ENCODE peak calls at places on chromosomes 4 and X, in eight cellular contexts. One of them, this sample, is unnamed.

GRCh38 chrX:26918633-26919032 is 544.5 kb downstream of the PPP4R3C start:
- DNase-seq in heart right ventricle: no peak
- DNase-seq in foreskin fibroblast: peak; percentile 4
- DNase-seq in AG10803: no peak
- DNase-seq in upper lobe of right lung: no peak
- DNase-seq in OCI-LY7: peak; percentile 15
- DNase-seq in fibroblast of pulmonary artery: peak; percentile 18
- DNase-seq in heart left ventricle: no peak
- DNase-seq in this sample: no peak

GRCh38 chr4:161936625-161937133 is 227.1 kb downstream of the FSTL5 start:
- DNase-seq in heart right ventricle: no peak
- DNase-seq in foreskin fibroblast: peak; percentile 91
- DNase-seq in AG10803: peak; percentile 86
- DNase-seq in upper lobe of right lung: no peak
- DNase-seq in OCI-LY7: no peak
- DNase-seq in fibroblast of pulmonary artery: peak; percentile 51
- DNase-seq in heart left ventricle: no peak
- DNase-seq in this sample: peak; percentile 91

GRCh38 chr4:2803624-2804448 is 11.0 kb downstream of the SH3BP2 start:
- DNase-seq in heart right ventricle: no peak
- DNase-seq in foreskin fibroblast: peak; percentile 45
- DNase-seq in AG10803: peak; percentile 46
- DNase-seq in upper lobe of right lung: peak; percentile 77
- DNase-seq in OCI-LY7: no peak
- DNase-seq in fibroblast of pulmonary artery: no peak
- DNase-seq in heart left ventricle: no peak
- DNase-seq in this sample: no peak

GRCh38 chrX:16585486-16586370 is 64.2 kb upstream of the S100G start:
- DNase-seq in heart right ventricle: no peak
- DNase-seq in foreskin fibroblast: no peak
- DNase-seq in AG10803: no peak
- DNase-seq in upper lobe of right lung: no peak
- DNase-seq in OCI-LY7: no peak
- DNase-seq in fibroblast of pulmonary artery: no peak
- DNase-seq in heart left ventricle: no peak
- DNase-seq in this sample: no peak

GRCh38 chr4:147754037-147754445 is 22.2 kb downstream of the ARHGAP10 start:
- DNase-seq in heart right ventricle: no peak
- DNase-seq in foreskin fibroblast: peak; percentile 89
- DNase-seq in AG10803: peak; percentile 72
- DNase-seq in upper lobe of right lung: no peak
- DNase-seq in OCI-LY7: no peak
- DNase-seq in fibroblast of pulmonary artery: peak; percentile 68
- DNase-seq in heart left ventricle: no peak
- DNase-seq in this sample: no peak

GRCh38 chr4:85495621-85496020 is 20.7 kb downstream of the ARHGAP24 start:
- DNase-seq in heart right ventricle: peak; percentile 31
- DNase-seq in foreskin fibroblast: peak; percentile 49
- DNase-seq in AG10803: no peak
- DNase-seq in upper lobe of right lung: no peak
- DNase-seq in OCI-LY7: no peak
- DNase-seq in fibroblast of pulmonary artery: no peak
- DNase-seq in heart left ventricle: no peak
- DNase-seq in this sample: no peak

GRCh38 chr4:84606645-84607044 is 23.7 kb downstream of the CDS1 start:
- DNase-seq in heart right ventricle: no peak
- DNase-seq in foreskin fibroblast: no peak
- DNase-seq in AG10803: no peak
- DNase-seq in upper lobe of right lung: no peak
- DNase-seq in OCI-LY7: no peak
- DNase-seq in fibroblast of pulmonary artery: no peak
- DNase-seq in heart left ventricle: no peak
- DNase-seq in this sample: no peak

GRCh38 chr4:80209302-80209701 is 12.0 kb downstream of the PRDM8 start:
- DNase-seq in heart right ventricle: no peak
- DNase-seq in foreskin fibroblast: no peak
- DNase-seq in AG10803: no peak
- DNase-seq in upper lobe of right lung: no peak
- DNase-seq in OCI-LY7: no peak
- DNase-seq in fibroblast of pulmonary artery: no peak
- DNase-seq in heart left ventricle: no peak
- DNase-seq in this sample: no peak

GRCh38 chr4:19735012-19735411 is 516.7 kb upstream of the SLIT2 start:
- DNase-seq in heart right ventricle: no peak
- DNase-seq in foreskin fibroblast: peak; percentile 61
- DNase-seq in AG10803: peak; percentile 40
- DNase-seq in upper lobe of right lung: no peak
- DNase-seq in OCI-LY7: no peak
- DNase-seq in fibroblast of pulmonary artery: peak; percentile 64
- DNase-seq in heart left ventricle: no peak
- DNase-seq in this sample: no peak

GRCh38 chr4:74109894-74110605 is 11.1 kb upstream of the CXCL2 start:
- DNase-seq in heart right ventricle: no peak
- DNase-seq in foreskin fibroblast: peak; percentile 80
- DNase-seq in AG10803: peak; percentile 88
- DNase-seq in upper lobe of right lung: no peak
- DNase-seq in OCI-LY7: no peak
- DNase-seq in fibroblast of pulmonary artery: peak; percentile 85
- DNase-seq in heart left ventricle: no peak
- DNase-seq in this sample: peak; percentile 86

GRCh38 chr4:74111576-74111975 is 12.6 kb upstream of the CXCL2 start:
- DNase-seq in heart right ventricle: no peak
- DNase-seq in foreskin fibroblast: no peak
- DNase-seq in AG10803: no peak
- DNase-seq in upper lobe of right lung: no peak
- DNase-seq in OCI-LY7: no peak
- DNase-seq in fibroblast of pulmonary artery: no peak
- DNase-seq in heart left ventricle: no peak
- DNase-seq in this sample: no peak

GRCh38 chr4:74110670-74111069 is 11.7 kb upstream of the CXCL2 start:
- DNase-seq in heart right ventricle: no peak
- DNase-seq in foreskin fibroblast: no peak
- DNase-seq in AG10803: no peak
- DNase-seq in upper lobe of right lung: no peak
- DNase-seq in OCI-LY7: no peak
- DNase-seq in fibroblast of pulmonary artery: no peak
- DNase-seq in heart left ventricle: no peak
- DNase-seq in this sample: no peak

GRCh38 chr4:74112399-74113090 is 13.6 kb upstream of the CXCL2 start:
- DNase-seq in heart right ventricle: no peak
- DNase-seq in foreskin fibroblast: peak; percentile 65
- DNase-seq in AG10803: peak; percentile 40
- DNase-seq in upper lobe of right lung: no peak
- DNase-seq in OCI-LY7: no peak
- DNase-seq in fibroblast of pulmonary artery: peak; percentile 17
- DNase-seq in heart left ventricle: no peak
- DNase-seq in this sample: no peak

DNA sequence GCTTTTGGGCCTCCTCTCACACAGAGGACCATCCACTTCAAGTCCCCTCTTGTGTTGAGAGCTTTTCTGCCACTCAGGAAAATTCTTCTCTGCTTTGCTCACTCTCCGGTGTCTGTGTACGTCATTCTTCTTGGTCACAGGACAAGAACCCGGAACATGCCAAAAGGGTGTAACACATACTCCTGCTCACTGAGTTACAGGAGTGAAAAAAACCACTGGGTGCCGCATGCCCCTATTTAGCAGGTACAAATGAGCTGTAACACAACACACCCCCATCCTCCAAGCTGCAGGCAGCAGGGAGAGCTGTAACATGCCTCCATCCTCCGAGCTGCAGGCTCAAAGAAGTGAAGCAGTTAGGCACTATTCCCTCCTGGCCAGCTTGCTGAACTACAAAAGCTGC is 13.0 kb upstream of the CXCL2 start:
- DNase-seq in heart right ventricle: peak; percentile 38
- DNase-seq in foreskin fibroblast: no peak
- DNase-seq in AG10803: peak; percentile 72
- DNase-seq in upper lobe of right lung: peak; percentile 67
- DNase-seq in OCI-LY7: no peak
- DNase-seq in fibroblast of pulmonary artery: peak; percentile 73
- DNase-seq in heart left ventricle: peak; percentile 32
- DNase-seq in this sample: no peak
- TF ChIP-seq CTCF in heart right ventricle: no peak
- TF ChIP-seq CTCF in foreskin fibroblast: no peak
- TF ChIP-seq CTCF in AG10803: no peak
- TF ChIP-seq CTCF in upper lobe of right lung: no peak
- TF ChIP-seq CTCF in OCI-LY7: no peak
- TF ChIP-seq CTCF in fibroblast of pulmonary artery: no peak
- TF ChIP-seq CTCF in heart left ventricle: no peak
- TF ChIP-seq CTCF in this sample: no peak

DNA sequence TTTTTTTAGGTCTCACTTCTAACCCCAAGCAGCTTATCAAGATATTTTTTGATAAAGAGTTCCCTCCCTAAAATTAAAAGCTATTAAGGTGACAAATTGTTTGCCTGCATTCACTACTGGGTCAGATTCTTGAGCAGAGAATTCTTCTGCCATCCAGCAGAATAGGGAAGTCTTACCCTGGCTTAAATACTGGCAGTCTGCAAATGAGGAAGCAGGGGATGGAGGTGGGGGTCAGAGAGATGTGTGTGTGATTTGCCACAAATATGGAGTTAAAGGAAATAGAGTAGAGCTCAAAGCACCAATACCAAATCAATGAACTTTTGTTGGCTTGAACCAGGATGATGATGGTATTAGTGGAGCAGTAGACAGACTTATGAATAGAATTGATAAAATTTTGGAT is 122.2 kb downstream of the ANXA5 start:
- DNase-seq in heart right ventricle: no peak
- DNase-seq in foreskin fibroblast: no peak
- DNase-seq in AG10803: no peak
- DNase-seq in upper lobe of right lung: no peak
- DNase-seq in OCI-LY7: no peak
- DNase-seq in fibroblast of pulmonary artery: no peak
- DNase-seq in heart left ventricle: no peak
- DNase-seq in this sample: no peak
- H3K4me3 ChIP-seq in heart right ventricle: no peak overlapping the region
- H3K4me3 ChIP-seq in foreskin fibroblast: no peak overlapping the region
- H3K4me3 ChIP-seq in AG10803: no peak overlapping the region
- H3K4me3 ChIP-seq in upper lobe of right lung: no peak overlapping the region
- H3K4me3 ChIP-seq in OCI-LY7: no peak overlapping the region
- H3K4me3 ChIP-seq in fibroblast of pulmonary artery: no peak overlapping the region
- H3K4me3 ChIP-seq in heart left ventricle: no peak overlapping the region
- H3K4me3 ChIP-seq in this sample: no peak overlapping the region

GRCh38 chr4:108345862-108346530 is 177.3 kb upstream of the LEF1 start:
- DNase-seq in heart right ventricle: no peak
- DNase-seq in foreskin fibroblast: no peak
- DNase-seq in AG10803: peak; percentile 73
- DNase-seq in upper lobe of right lung: no peak
- DNase-seq in OCI-LY7: no peak
- DNase-seq in fibroblast of pulmonary artery: no peak
- DNase-seq in heart left ventricle: no peak
- DNase-seq in this sample: no peak

GRCh38 chr4:108337923-108338322 is 169.2 kb upstream of the LEF1 start:
- DNase-seq in heart right ventricle: no peak
- DNase-seq in foreskin fibroblast: peak; percentile 42
- DNase-seq in AG10803: peak; percentile 50
- DNase-seq in upper lobe of right lung: no peak
- DNase-seq in OCI-LY7: no peak
- DNase-seq in fibroblast of pulmonary artery: no peak
- DNase-seq in heart left ventricle: no peak
- DNase-seq in this sample: no peak

GRCh38 chr4:108342325-108342986 is 173.7 kb upstream of the LEF1 start:
- DNase-seq in heart right ventricle: no peak
- DNase-seq in foreskin fibroblast: no peak
- DNase-seq in AG10803: no peak
- DNase-seq in upper lobe of right lung: no peak
- DNase-seq in OCI-LY7: peak; percentile 7
- DNase-seq in fibroblast of pulmonary artery: no peak
- DNase-seq in heart left ventricle: no peak
- DNase-seq in this sample: no peak
- TF ChIP-seq CTCF in heart right ventricle: no peak
- TF ChIP-seq CTCF in foreskin fibroblast: no peak
- TF ChIP-seq CTCF in AG10803: no peak
- TF ChIP-seq CTCF in upper lobe of right lung: no peak
- TF ChIP-seq CTCF in OCI-LY7: no peak
- TF ChIP-seq CTCF in fibroblast of pulmonary artery: no peak
- TF ChIP-seq CTCF in heart left ventricle: no peak
- TF ChIP-seq CTCF in this sample: no peak

GRCh38 chr4:10079256-10079655 is 37.3 kb downstream of the WDR1 start:
- DNase-seq in heart right ventricle: no peak
- DNase-seq in foreskin fibroblast: no peak
- DNase-seq in AG10803: no peak
- DNase-seq in upper lobe of right lung: peak; percentile 48
- DNase-seq in OCI-LY7: no peak
- DNase-seq in fibroblast of pulmonary artery: no peak
- DNase-seq in heart left ventricle: peak; percentile 15
- DNase-seq in this sample: no peak

GRCh38 chr4:10080874-10081606 is 35.6 kb downstream of the WDR1 start:
- DNase-seq in heart right ventricle: no peak
- DNase-seq in foreskin fibroblast: no peak
- DNase-seq in AG10803: no peak
- DNase-seq in upper lobe of right lung: peak; percentile 35
- DNase-seq in OCI-LY7: no peak
- DNase-seq in fibroblast of pulmonary artery: no peak
- DNase-seq in heart left ventricle: peak; percentile 16
- DNase-seq in this sample: no peak

GRCh38 chr4:10082047-10082446 is 34.6 kb downstream of the WDR1 start:
- DNase-seq in heart right ventricle: no peak
- DNase-seq in foreskin fibroblast: no peak
- DNase-seq in AG10803: no peak
- DNase-seq in upper lobe of right lung: peak; percentile 54
- DNase-seq in OCI-LY7: no peak
- DNase-seq in fibroblast of pulmonary artery: no peak
- DNase-seq in heart left ventricle: peak; percentile 14
- DNase-seq in this sample: no peak

GRCh38 chr4:10078481-10079233 is 37.9 kb downstream of the WDR1 start:
- DNase-seq in heart right ventricle: no peak
- DNase-seq in foreskin fibroblast: no peak
- DNase-seq in AG10803: no peak
- DNase-seq in upper lobe of right lung: peak; percentile 62
- DNase-seq in OCI-LY7: no peak
- DNase-seq in fibroblast of pulmonary artery: no peak
- DNase-seq in heart left ventricle: peak; percentile 16
- DNase-seq in this sample: no peak

DNA sequence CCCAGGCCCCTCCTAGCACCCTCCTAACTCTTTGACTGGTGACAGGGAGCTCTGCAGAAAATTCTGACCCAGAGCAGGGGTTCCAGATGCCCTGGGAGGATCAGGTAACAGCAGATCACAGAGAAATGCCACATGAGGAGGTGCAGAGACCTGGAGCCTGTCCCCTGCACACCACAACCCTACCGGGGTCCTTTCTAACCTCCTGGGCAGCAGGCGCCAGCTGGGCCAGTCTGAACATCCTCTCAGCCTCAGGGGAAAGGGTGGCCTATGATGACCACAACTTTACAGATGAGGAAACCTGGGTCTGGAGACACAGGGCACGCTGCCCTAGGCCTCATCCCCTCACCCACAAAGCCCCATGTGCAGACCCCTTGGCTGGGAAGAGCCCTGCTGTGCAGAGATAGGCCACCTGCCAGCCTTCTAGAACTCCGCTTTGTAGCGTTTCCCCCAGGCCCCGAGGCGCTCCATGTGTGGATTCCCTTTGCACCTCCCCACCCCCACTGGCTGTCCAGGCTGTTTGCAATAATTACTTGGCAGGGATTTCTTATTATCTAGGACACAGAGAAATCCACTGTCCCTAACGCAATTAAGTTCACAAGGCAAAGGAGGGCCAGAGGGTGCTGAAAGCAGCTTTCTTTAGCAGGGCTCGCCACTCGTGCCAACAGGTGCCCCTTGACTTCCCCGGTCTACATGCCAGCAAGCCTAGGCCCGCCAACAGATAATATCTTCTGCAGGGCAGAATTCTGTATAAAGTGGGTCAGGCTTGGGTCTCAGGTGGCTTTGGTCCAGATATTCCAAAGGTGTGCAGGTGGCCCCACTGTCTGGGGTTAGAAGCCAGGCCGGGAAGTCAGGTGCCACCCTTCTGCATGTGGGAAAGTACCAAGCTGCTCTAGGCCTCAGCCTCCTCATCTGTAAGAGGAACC is 36.4 kb downstream of the WDR1 start:
- DNase-seq in heart right ventricle: no peak
- DNase-seq in foreskin fibroblast: no peak
- DNase-seq in AG10803: no peak
- DNase-seq in upper lobe of right lung: peak; percentile 46
- DNase-seq in OCI-LY7: no peak
- DNase-seq in fibroblast of pulmonary artery: no peak
- DNase-seq in heart left ventricle: peak; percentile 36
- DNase-seq in this sample: no peak
- H3K4me3 ChIP-seq in heart right ventricle: no peak overlapping the region
- H3K4me3 ChIP-seq in foreskin fibroblast: no peak overlapping the region
- H3K4me3 ChIP-seq in AG10803: no peak overlapping the region
- H3K4me3 ChIP-seq in upper lobe of right lung: no peak overlapping the region
- H3K4me3 ChIP-seq in OCI-LY7: no peak overlapping the region
- H3K4me3 ChIP-seq in fibroblast of pulmonary artery: no peak overlapping the region
- H3K4me3 ChIP-seq in heart left ventricle: no peak overlapping the region
- H3K4me3 ChIP-seq in this sample: no peak overlapping the region